ENCODE peak calls at places on chromosomes 3 and 15, in five cellular contexts. C is mucosa of descending colon, L is psoas muscle, D is GM23338, V is pancreas. F is an unnamed sample.

GRCh38 chr3:152315623-152316022 is 46.9 kb downstream of the MBNL1 start:
- DNase-seq in V (no peak), D (no peak), L (no peak), C (no peak), F (no peak)

GRCh38 chr3:48851407-48851806 is 3.7 kb upstream of the PRKAR2A start:
- DNase-seq in C (no peak), V (no peak), L (no peak), D (peak; percentile 37), F (no peak)

GRCh38 chr3:95752199-95752598 is 1062.2 kb upstream of the EPHA6 start:
- DNase-seq in D (peak; percentile 10), C (no peak), L (no peak), V (no peak), F (no peak)

GRCh38 chr3:180881065-180881801 is 31.2 kb upstream of the FXR1 start:
- DNase-seq in D (no peak), V (no peak), L (no peak), C (no peak), F (no peak)

GRCh38 chr15:52427804-52428203 is 100.9 kb downstream of the MYO5A start:
- DNase-seq in C (no peak), V (no peak), D (no peak), L (peak; percentile 32), F (no peak)

GRCh38 chr3:63351159-63352007 is 73.3 kb downstream of the SYNPR start:
- DNase-seq in C (peak; percentile 44), V (no peak), L (no peak), D (peak; percentile 88), F (no peak)

GRCh38 chr15:92170897-92171296 is 222.8 kb upstream of the ST8SIA2 start:
- DNase-seq in D (no peak), V (no peak), C (no peak), L (no peak), F (no peak)

GRCh38 chr3:105876745-105877624 is 8.2 kb upstream of the CBLB start:
- DNase-seq in D (no peak), L (no peak), V (no peak), C (no peak), F (peak; percentile 21)

GRCh38 chr15:44102675-44103254 is 92.3 kb downstream of the FRMD5 start:
- DNase-seq in D (no peak), L (no peak), V (no peak), C (peak; percentile 2), F (no peak)

GRCh38 chr3:126549861-126550487 is 8.8 kb downstream of the C3orf22 start:
- DNase-seq in V (peak; percentile 26), L (no peak), D (no peak), C (no peak), F (no peak)

GRCh38 chr3:42229942-42230688 is 35.9 kb downstream of the CCK start:
- DNase-seq in V (no peak), L (no peak), D (peak; percentile 86), C (peak; percentile 28), F (no peak)

GRCh38 chr3:184172681-184173373 is 1.8 kb upstream of the AP2M1 start:
- DNase-seq in C (no peak), L (no peak), V (no peak), D (no peak), F (no peak)

GRCh38 chr3:140050977-140051957 is 116.3 kb downstream of the CLSTN2 start:
- DNase-seq in V (no peak), C (no peak), D (peak; percentile 60), L (no peak), F (no peak)

GRCh38 chr15:27449940-27450339 is 479.0 kb downstream of the GABRG3 start:
- DNase-seq in D (no peak), C (no peak), V (no peak), L (no peak), F (no peak)

GRCh38 chr3:128506721-128507120 is 13.7 kb upstream of the GATA2 start:
- DNase-seq in L (no peak), C (no peak), D (no peak), V (peak; percentile 12), F (no peak)

GRCh38 chr15:51737538-51738305 is at the start of gene LYSMD2:
- DNase-seq in D (peak; percentile 69), C (peak; percentile 79), V (peak; percentile 85), L (peak; percentile 86), F (peak; percentile 66)

GRCh38 chr3:158470944-158471638 is 99.9 kb upstream of the MLF1 start:
- DNase-seq in L (no peak), V (no peak), C (no peak), D (no peak), F (no peak)
- H3K4me1 ChIP-seq in L (no peaks in the 10 kb centered on the region), V (no peaks in the 10 kb centered on the region), C (peaks cover 9% of the 10 kb centered on the region), D (no peaks in the 10 kb centered on the region), F (no peaks in the 10 kb centered on the region)

DNA sequence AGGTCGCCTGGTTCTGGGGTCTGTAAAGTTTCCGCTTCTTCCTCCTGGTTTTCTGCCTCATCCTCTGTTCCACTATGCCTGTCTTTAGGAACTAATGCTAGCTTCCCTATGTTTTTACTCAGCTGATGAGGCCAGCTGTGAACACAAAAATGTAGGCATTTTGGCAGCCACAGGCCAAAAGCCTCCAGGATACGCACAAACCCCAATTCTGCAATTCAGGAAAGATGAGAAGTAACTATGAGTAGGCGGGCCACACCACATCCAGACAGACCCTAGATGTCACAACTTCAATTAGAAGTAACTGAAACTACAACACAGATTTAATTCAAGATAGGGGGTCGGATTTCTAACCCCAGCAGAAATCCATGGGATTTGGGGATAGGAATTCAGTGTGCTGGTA is 11.9 kb downstream of the CA12 start:
- DNase-seq in L (no peak), D (no peak), C (no peak), V (no peak), F (no peak)
- H3K4me3 ChIP-seq in L (no peak overlapping the region), D (no peak overlapping the region), C (no peak overlapping the region), V (no peak overlapping the region), F (no peak overlapping the region)

DNA sequence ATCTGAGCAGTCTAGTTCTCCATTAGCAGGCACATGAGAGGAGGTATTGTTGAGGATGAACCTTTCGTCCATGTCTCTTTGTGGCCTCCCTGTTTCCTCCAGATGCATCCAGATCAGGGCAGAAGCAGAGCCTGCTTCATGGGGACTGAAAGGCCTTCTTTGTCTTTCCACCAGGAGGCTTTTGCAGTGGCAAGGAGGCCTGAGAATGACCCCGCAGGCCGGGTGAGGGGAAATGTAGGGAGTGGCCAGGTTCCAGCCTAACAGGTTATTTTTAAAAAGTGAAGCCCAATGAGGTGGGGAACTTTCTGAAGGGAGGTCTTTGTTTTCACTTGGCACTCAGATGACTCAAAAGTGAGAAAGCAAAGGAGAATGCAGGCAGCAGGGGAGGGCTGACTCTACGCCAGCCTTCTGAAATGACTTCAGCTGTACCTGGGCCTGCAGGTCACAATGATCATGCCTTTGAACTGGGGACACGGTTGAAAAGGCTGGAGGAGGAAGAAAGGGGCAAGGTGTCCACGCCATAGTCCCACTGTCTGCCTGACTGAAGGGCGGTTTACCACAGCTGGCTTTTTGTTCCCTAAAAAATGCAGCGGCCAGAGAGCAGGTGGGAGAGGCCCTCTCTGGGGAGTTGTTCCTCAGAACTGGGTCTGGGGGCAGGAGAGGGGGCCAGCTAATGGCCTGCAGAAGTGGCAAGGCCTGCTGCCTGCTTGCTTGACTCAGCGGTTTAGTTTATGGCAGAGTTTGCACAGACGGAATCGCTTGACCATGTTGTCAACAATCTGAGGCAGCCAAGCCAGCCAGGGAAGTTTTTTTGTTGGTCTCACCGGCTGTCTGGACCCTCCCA is 28.7 kb downstream of the CMTM7 start:
- DNase-seq in L (no peak), V (no peak), D (peak; percentile 73), C (no peak), F (no peak)
- H3K4me1 ChIP-seq in L (peaks cover 30% of the 10 kb centered on the region), V (peaks cover 36% of the 10 kb centered on the region), D (peaks cover 17% of the 10 kb centered on the region), C (peaks cover 27% of the 10 kb centered on the region), F (peaks cover 94% of the 10 kb centered on the region)

GRCh38 chr15:40337597-40337996 is 3.1 kb downstream of the CCDC9B start:
- DNase-seq in C (no peak), L (no peak), V (peak; percentile 85), D (no peak), F (no peak)
- H3K4me3 ChIP-seq in C (no peak overlapping the region), L (peak overlapping the region; percentile 66), V (no peak overlapping the region), D (peak overlapping the region; percentile 34), F (no peak overlapping the region)

GRCh38 chr3:12932347-12932746 is 91.0 kb upstream of the RPL32 start:
- DNase-seq in V (no peak), D (no peak), C (no peak), L (peak; percentile 49), F (no peak)
- H3K4me1 ChIP-seq in V (peaks cover 6% of the 10 kb centered on the region), D (no peaks in the 10 kb centered on the region), C (no peaks in the 10 kb centered on the region), L (peaks cover 64% of the 10 kb centered on the region), F (peaks cover 29% of the 10 kb centered on the region)

DNA sequence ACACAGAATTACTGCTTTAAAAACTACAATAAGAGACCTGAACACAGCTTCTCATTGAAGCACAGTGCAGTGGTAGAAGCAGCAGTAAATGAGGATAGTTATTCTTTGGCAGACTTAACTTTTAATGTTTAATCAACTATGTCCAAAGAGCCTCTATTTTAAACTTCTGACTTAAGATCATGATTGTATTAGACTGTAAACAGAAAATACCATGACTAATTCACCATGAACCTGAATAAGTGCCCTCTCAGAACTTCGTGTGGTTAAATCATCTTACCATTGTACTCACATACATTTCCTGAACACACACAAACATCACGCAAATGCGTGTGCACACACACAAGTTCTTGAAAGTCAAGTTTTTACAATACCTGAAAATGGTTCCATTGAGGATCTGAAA is 13.9 kb downstream of the CEP152 start:
- DNase-seq in D (no peak), L (no peak), C (no peak), V (no peak), F (no peak)
- H3K4me3 ChIP-seq in D (no peak overlapping the region), L (no peak overlapping the region), C (no peak overlapping the region), V (no peak overlapping the region), F (no peak overlapping the region)

GRCh38 chr3:52238193-52238760 is 681 bp downstream of the TWF2 start:
- DNase-seq in D (peak; percentile 49), L (peak; percentile 12), V (no peak), C (no peak), F (no peak)

GRCh38 chr3:52236424-52236886 is 2.5 kb downstream of the TWF2 start:
- DNase-seq in D (no peak), L (peak; percentile 27), C (no peak), V (no peak), F (no peak)

GRCh38 chr3:52238761-52239701 is at the start of gene TWF2:
- DNase-seq in L (peak; percentile 80), V (peak; percentile 87), C (peak; percentile 79), D (peak; percentile 89), F (peak; percentile 93)

GRCh38 chr3:52237006-52237658 is 1.8 kb downstream of the TWF2 start:
- DNase-seq in V (no peak), C (no peak), D (no peak), L (no peak), F (no peak)

DNA sequence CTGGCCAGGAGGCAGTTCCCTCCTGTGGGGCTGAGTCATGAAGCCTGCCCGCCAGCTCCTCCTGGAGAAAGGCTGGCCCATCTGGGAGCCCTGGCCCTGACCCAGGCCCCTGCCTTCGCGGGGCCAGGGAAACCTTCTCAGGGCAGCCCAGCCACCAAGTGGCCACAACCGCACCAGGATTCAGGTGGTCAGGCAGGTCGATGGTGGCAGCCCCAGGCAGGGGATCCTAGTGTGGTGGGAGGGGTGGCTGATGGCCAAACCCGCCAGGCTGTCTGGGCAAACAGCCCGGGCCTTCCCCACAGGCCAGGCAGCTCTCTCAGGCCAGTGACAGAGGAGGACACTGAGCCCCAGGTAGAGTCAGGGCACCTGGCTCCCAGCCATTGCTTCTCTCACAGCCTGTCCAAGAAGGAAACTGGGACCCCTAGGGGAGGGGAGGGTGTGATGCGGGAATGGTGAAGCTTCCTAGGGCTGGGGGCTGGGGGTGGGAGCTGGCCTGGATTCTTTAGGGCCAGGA is 1.2 kb downstream of the TWF2 start:
- DNase-seq in V (peak; percentile 90), C (peak; percentile 56), L (peak; percentile 93), D (peak; percentile 72), F (no peak)
- H3K4me1 ChIP-seq in V (peaks cover 25% of the 10 kb centered on the region), C (peaks cover 21% of the 10 kb centered on the region), L (peaks cover 55% of the 10 kb centered on the region), D (peaks cover 33% of the 10 kb centered on the region), F (peaks cover 81% of the 10 kb centered on the region)

F was measured in CD4-positive, alpha-beta memory T cell.